ENCODE peak calls at places on chromosomes 3 and 15, in nine cellular contexts. S is A549; Z is psoas muscle; R is astrocyte; Y is AG04450; X is H1; U is stomach; M is naive thymus-derived CD4-positive, alpha-beta T cell; D is transverse colon. W is an unnamed sample. For H3K9me3, the result is how much of the 10 kb centered on the place peaks cover.

GRCh38 chr3:170440346-170440745 is 21.7 kb downstream of the CLDN11 start:
- DNase-seq in S (no peak), Z (no peak), R (peak), Y (no peak), X (no peak), U (no peak), M (no peak), D (no peak), W (no peak)

GRCh38 chr3:161914703-161915102 is 418.1 kb downstream of the OTOL1 start:
- DNase-seq in S (peak), Z (no peak), R (peak), Y (peak), X (peak), U (no peak), M (no peak), D (peak), W (no peak)

GRCh38 chr15:32933241-32933640 is 215.4 kb downstream of the GREM1 start:
- DNase-seq in S (no peak), Z (no peak), R (no peak), Y (no peak), X (no peak), U (no peak), M (no peak), D (no peak), W (no peak)

GRCh38 chr3:122468896-122469533 is 45.7 kb downstream of the KPNA1 start:
- DNase-seq in S (no peak), Z (no peak), R (no peak), Y (no peak), X (peak), U (no peak), M (no peak), D (no peak), W (no peak)

GRCh38 chr3:157159037-157159761 is 748 bp downstream of the CCNL1 start:
- DNase-seq in S (peak), Z (peak), R (peak), Y (no peak), X (no peak), U (peak), M (peak), D (peak), W (peak)

GRCh38 chr3:12395349-12396012 is 88.8 kb upstream of the TSEN2 start:
- DNase-seq in S (no peak), Z (no peak), R (no peak), Y (no peak), X (no peak), U (no peak), M (no peak), D (no peak), W (no peak)

GRCh38 chr15:69482686-69483256 is 30.2 kb downstream of the RPLP1 start:
- DNase-seq in S (no peak), Z (no peak), R (no peak), Y (no peak), X (no peak), U (peak), M (no peak), D (no peak), W (no peak)

GRCh38 chr15:65532738-65533051 is 2.4 kb downstream of the HACD3 start:
- DNase-seq in S (peak), Z (no peak), R (peak), Y (peak), X (no peak), U (no peak), M (no peak), D (no peak), W (peak)

GRCh38 chr3:191237045-191237882 is 38.2 kb downstream of the OSTN start:
- DNase-seq in S (no peak), Z (no peak), R (no peak), Y (no peak), X (no peak), U (no peak), M (no peak), D (no peak), W (no peak)

GRCh38 chr15:81398910-81399551 is 25.0 kb upstream of the TMC3 start:
- DNase-seq in S (no peak), Z (no peak), R (peak), Y (no peak), X (no peak), U (no peak), M (no peak), D (no peak), W (peak)

GRCh38 chr3:159828542-159828943 is 160.1 kb upstream of the IL12A start:
- DNase-seq in S (peak), Z (no peak), R (no peak), Y (no peak), X (no peak), U (no peak), M (peak), D (no peak), W (peak)

GRCh38 chr3:185729335-185729715 is 95.5 kb downstream of the IGF2BP2 start:
- DNase-seq in S (peak), Z (no peak), R (peak), Y (no peak), X (no peak), U (no peak), M (no peak), D (no peak), W (no peak)

GRCh38 chr15:39657714-39658113 is 76.8 kb downstream of the THBS1 start:
- DNase-seq in S (no peak), Z (no peak), R (peak), Y (peak), X (no peak), U (no peak), M (no peak), D (no peak), W (no peak)

DNA sequence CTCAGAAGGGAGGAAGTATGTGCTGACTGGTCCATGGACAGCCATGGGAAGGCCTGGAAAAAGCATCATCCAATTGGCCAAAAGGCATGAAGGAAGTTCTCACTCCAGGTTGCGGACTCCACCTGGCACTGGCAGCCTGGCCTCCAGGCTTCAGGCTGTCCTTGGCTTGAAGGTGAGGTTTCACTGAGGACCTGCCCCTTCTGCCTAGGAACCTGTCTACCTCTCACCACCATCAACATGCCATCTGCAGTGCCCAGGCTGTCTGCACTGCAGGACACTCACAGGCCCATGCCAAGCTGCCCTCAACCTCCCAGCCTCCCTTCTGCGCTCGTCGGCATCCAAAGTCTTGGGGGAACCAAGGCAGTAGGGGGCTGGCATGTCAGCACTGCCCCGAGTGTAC is 51.1 kb downstream of the CEP70 start:
- DNase-seq in S (no peak), Z (no peak), R (no peak), Y (no peak), X (no peak), U (no peak), M (no peak), D (no peak), W (no peak)
- H3K9me3 ChIP-seq in S (under half), Z (under half), R (under half), Y (under half), X (under half), U (under half), M (under half), D (under half), W (under half)

GRCh38 chr15:23695282-23695681 is 8.2 kb upstream of the NDN start:
- DNase-seq in S (no peak), Z (no peak), R (no peak), Y (no peak), X (no peak), U (no peak), M (no peak), D (no peak), W (peak)

GRCh38 chr15:23690015-23690414 is 2.9 kb upstream of the NDN start:
- DNase-seq in S (no peak), Z (no peak), R (no peak), Y (no peak), X (no peak), U (no peak), M (no peak), D (no peak), W (no peak)

GRCh38 chr15:23690450-23690852 is 3.3 kb upstream of the NDN start:
- DNase-seq in S (no peak), Z (peak), R (peak), Y (peak), X (no peak), U (peak), M (no peak), D (peak), W (no peak)

GRCh38 chr15:23694592-23694991 is 7.5 kb upstream of the NDN start:
- DNase-seq in S (no peak), Z (no peak), R (no peak), Y (no peak), X (no peak), U (no peak), M (no peak), D (no peak), W (no peak)
- H3K9me3 ChIP-seq in S (under half), Z (under half), R (under half), Y (under half), X (under half), U (under half), M (under half), D (under half), W (under half)

GRCh38 chr3:106281231-106281630 is 412.4 kb upstream of the CBLB start:
- DNase-seq in S (no peak), Z (no peak), R (peak), Y (peak), X (no peak), U (no peak), M (no peak), D (no peak), W (no peak)

GRCh38 chr3:106276755-106277612 is 408.2 kb upstream of the CBLB start:
- DNase-seq in S (no peak), Z (no peak), R (no peak), Y (no peak), X (no peak), U (no peak), M (no peak), D (no peak), W (no peak)

GRCh38 chr3:106282931-106283330 is 414.1 kb upstream of the CBLB start:
- DNase-seq in S (no peak), Z (no peak), R (peak), Y (no peak), X (no peak), U (no peak), M (no peak), D (no peak), W (no peak)

GRCh38 chr3:106275592-106275991 is 406.8 kb upstream of the CBLB start:
- DNase-seq in S (no peak), Z (no peak), R (no peak), Y (no peak), X (no peak), U (no peak), M (no peak), D (no peak), W (no peak)

GRCh38 chr3:106277731-106278130 is 408.9 kb upstream of the CBLB start:
- DNase-seq in S (no peak), Z (no peak), R (no peak), Y (no peak), X (no peak), U (no peak), M (no peak), D (no peak), W (no peak)
- H3K9me3 ChIP-seq in S (under half), Z (under half), R (under half), Y (under half), X (under half), U (under half), M (under half), D (under half), W (under half)

GRCh38 chr3:212432-212831 is 15.9 kb downstream of the CHL1 start:
- DNase-seq in S (no peak), Z (no peak), R (no peak), Y (no peak), X (no peak), U (no peak), M (no peak), D (no peak), W (no peak)
- H3K9me3 ChIP-seq in S (under half), Z (under half), R (under half), Y (under half), X (under half), U (under half), M (under half), D (under half), W (under half)

W was measured in small intestine.